ENCODE peak calls at places on chromosomes 6 and 20, in four cellular contexts. I is CD8-positive, alpha-beta memory T cell; O is neuronal stem cell; P is fibroblast of lung. N is an unnamed sample.

GRCh38 chr20:6489361-6490154 is 277.9 kb upstream of the BMP2 start:
- DNase-seq in I (no peak), O (no peak), P (peak), N (peak)

GRCh38 chr20:62805711-62806382 is 1.2 kb downstream of the OGFR start:
- DNase-seq in I (no peak), O (peak), P (no peak), N (no peak)

GRCh38 chr20:9515761-9516657 is 1.6 kb downstream of the LAMP5 start:
- DNase-seq in I (no peak), O (no peak), P (peak), N (no peak)

GRCh38 chr6:42692151-42692911 is 30.1 kb downstream of the PRPH2 start:
- DNase-seq in I (no peak), O (no peak), P (peak), N (no peak)

GRCh38 chr6:62042444-62042843 is 243.6 kb downstream of the KHDRBS2 start:
- DNase-seq in I (no peak), O (no peak), P (no peak), N (no peak)

GRCh38 chr6:84867521-84867920 is 103.1 kb upstream of the TBX18 start:
- DNase-seq in I (no peak), O (no peak), P (no peak), N (no peak)

GRCh38 chr6:157632821-157633220 is 190.2 kb upstream of the SNX9 start:
- DNase-seq in I (no peak), O (no peak), P (peak), N (no peak)

GRCh38 chr6:2765896-2766766 is 938 bp downstream of the WRNIP1 start:
- DNase-seq in I (peak), O (peak), P (peak), N (peak)

GRCh38 chr6:90346729-90347128 is 50.1 kb upstream of the BACH2 start:
- DNase-seq in I (no peak), O (no peak), P (no peak), N (no peak)

GRCh38 chr20:59705651-59706101 is 101.3 kb downstream of the PHACTR3 start:
- DNase-seq in I (no peak), O (no peak), P (no peak), N (no peak)

GRCh38 chr20:35395728-35396127 is 16.0 kb downstream of the UQCC1 start:
- DNase-seq in I (no peak), O (no peak), P (peak), N (no peak)
- H3K27ac ChIP-seq in I (no peak), O (no peak), P (peak), N (no peak)

GRCh38 chr6:40066372-40066771 is 132.1 kb upstream of the MOCS1 start:
- DNase-seq in I (no peak), O (no peak), P (no peak), N (no peak)
- H3K27ac ChIP-seq in I (no peak), O (no peak), P (no peak), N (no peak)

GRCh38 chr20:38255389-38255788 is 5.1 kb downstream of the KIAA1755 start:
- DNase-seq in I (no peak), O (no peak), P (peak), N (no peak)

GRCh38 chr20:38252292-38253288 is 7.9 kb downstream of the KIAA1755 start:
- DNase-seq in I (no peak), O (no peak), P (peak), N (no peak)

GRCh38 chr20:38256966-38257365 is 3.6 kb downstream of the KIAA1755 start:
- DNase-seq in I (no peak), O (no peak), P (no peak), N (no peak)

GRCh38 chr20:38258545-38259223 is 1.9 kb downstream of the KIAA1755 start:
- DNase-seq in I (no peak), O (no peak), P (no peak), N (peak)

DNA sequence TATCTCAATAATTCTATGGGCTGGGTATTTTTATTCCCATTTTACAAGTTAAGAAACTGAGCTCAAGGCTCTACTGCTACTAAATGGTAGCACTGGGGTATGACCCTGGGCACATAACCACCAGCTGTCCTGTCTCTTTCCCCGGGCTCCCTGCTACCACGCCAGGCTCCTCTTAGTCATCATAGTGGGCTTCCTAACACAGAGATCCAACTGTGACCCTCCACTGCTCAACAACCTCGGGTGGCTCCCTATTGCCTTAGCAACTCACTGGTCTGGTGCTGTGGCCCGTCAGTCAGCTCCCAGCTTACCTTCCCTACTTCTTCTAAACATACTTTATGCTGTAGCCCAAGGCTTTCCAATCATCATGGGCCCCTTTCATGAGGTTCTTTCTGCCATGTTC is 4.5 kb downstream of the KIAA1755 start:
- DNase-seq in I (no peak), O (no peak), P (no peak), N (no peak)
- H3K27ac ChIP-seq in I (no peak), O (no peak), P (no peak), N (no peak)

DNA sequence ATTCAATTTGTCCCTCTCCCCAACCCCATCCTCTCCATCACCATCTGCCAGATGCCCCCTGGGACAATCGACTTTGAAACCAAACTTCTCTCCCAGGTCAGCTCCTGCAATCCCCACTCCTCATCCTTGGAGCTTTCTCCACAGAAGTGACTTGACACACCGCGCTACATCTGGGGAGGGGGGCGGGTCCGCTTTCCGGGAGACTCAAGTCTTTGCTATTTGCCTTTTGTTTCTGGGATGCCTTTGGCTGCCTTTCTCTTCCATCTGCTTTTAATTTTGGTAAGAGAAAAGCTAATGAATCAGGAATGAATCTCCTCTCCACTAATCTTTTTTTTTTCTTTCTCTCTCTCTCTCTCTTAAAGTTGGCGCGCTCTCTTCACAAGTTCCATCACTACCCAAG is 749 bp upstream of the TPBG start:
- DNase-seq in I (no peak), O (peak), P (peak), N (no peak)
- H3K27ac ChIP-seq in I (no peak), O (peak), P (peak), N (no peak)

DNA sequence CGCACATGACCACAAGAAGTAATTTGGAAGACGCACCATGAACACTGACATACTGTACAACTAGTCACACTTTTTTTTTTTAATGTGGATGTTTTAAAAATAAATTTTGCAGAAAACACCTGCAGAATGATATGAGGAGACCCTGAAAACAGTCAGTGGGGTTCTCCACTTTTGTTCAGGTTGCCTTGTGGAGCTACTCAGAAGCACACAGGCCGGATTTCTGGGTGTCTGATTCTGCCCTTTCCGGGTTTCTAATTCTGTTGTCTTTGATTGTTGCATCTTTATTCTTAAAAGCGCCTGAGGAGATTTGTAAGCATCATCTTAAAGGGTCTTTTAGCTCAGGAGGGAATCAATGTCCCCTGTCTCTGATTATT is 74.5 kb downstream of the SSR1 start:
- DNase-seq in I (no peak), O (no peak), P (no peak), N (no peak)
- H3K27ac ChIP-seq in I (no peak), O (no peak), P (no peak), N (no peak)

GRCh38 chr6:52545050-52545843 is 31.6 kb downstream of the TRAM2 start:
- DNase-seq in I (no peak), O (no peak), P (peak), N (no peak)

GRCh38 chr6:52546678-52547077 is 30.2 kb downstream of the TRAM2 start:
- DNase-seq in I (no peak), O (no peak), P (no peak), N (no peak)

GRCh38 chr6:52545844-52546119 is 31.1 kb downstream of the TRAM2 start:
- DNase-seq in I (no peak), O (no peak), P (no peak), N (no peak)

GRCh38 chr6:52547647-52548352 is 29.1 kb downstream of the TRAM2 start:
- DNase-seq in I (no peak), O (no peak), P (peak), N (no peak)

DNA sequence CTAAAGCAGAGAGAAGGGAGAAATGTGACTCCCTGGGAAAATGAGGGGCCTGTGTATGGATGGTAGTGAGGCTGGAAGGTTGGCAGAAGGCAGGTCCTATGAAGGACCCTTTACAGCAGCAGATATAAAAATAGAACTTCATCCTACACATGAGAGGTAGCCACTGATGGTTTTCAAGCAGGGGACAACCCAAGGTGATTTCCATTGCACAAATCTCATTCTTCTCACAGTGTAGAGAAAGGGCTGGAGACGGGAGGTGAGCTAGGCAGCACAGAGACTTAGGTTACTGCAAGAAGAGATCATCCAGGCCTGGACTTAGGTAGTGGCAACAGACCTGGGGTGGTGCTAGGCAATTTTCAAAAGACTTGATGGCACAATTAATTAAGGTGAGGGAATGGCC is 30.7 kb downstream of the TRAM2 start:
- DNase-seq in I (no peak), O (no peak), P (no peak), N (no peak)
- H3K27ac ChIP-seq in I (no peak), O (no peak), P (peak), N (no peak)

GRCh38 chr6:79699606-79700005 is 68.5 kb downstream of the SH3BGRL2 start:
- DNase-seq in I (no peak), O (no peak), P (no peak), N (no peak)

GRCh38 chr6:79706527-79706926 is 75.4 kb downstream of the SH3BGRL2 start:
- DNase-seq in I (no peak), O (no peak), P (no peak), N (no peak)

GRCh38 chr6:79705456-79705995 is 74.4 kb downstream of the SH3BGRL2 start:
- DNase-seq in I (no peak), O (no peak), P (no peak), N (no peak)

GRCh38 chr6:79704200-79704599 is 73.1 kb downstream of the SH3BGRL2 start:
- DNase-seq in I (no peak), O (no peak), P (no peak), N (no peak)

DNA sequence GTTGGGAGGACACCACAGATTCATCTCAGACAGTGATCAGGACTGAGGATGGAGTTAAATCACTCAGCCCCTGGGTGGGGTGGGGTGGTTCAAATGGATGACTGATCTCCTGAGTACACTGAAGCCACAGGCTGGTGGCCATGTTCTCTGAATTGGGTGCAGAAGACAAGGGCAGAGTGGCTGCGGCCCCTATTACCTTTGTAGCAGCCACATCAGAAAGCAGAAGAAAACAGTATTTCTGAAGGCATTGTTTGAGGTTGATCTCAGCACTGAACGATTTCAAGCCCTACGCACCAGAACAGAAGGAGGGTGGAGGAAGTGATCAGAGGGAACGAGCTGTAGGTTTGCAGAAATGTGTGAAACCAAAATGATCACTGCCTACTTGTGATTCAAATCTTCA is 71.6 kb downstream of the SH3BGRL2 start:
- DNase-seq in I (no peak), O (no peak), P (no peak), N (no peak)
- H3K27ac ChIP-seq in I (no peak), O (no peak), P (no peak), N (no peak)

DNA sequence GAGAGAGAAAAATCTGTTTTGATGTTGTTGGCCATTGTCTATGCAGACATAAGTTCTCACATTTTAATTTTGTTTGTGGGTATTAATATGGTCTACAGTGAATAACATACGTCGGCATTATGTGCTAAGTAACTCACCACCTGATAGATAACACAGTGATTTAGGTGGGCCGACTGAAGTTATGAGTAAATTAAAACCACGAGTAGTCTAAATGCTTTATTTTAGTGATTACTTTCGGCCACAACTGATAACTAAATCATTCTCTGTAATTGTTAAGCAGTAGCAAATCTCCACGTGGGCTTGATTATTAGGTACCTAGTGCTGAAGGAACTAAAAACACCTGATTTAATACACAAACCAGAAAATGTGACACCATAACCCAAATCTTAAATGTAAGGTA is 1.2 kb downstream of the DOP1A start:
- DNase-seq in I (no peak), O (no peak), P (peak), N (no peak)
- H3K27ac ChIP-seq in I (peak), O (no peak), P (no peak), N (no peak)

GRCh38 chr20:53104889-53105288 is 132.7 kb downstream of the TSHZ2 start:
- DNase-seq in I (no peak), O (no peak), P (peak), N (no peak)

GRCh38 chr20:53100476-53100911 is 128.3 kb downstream of the TSHZ2 start:
- DNase-seq in I (no peak), O (peak), P (peak), N (no peak)

GRCh38 chr20:53103124-53103523 is 131.0 kb downstream of the TSHZ2 start:
- DNase-seq in I (no peak), O (no peak), P (no peak), N (no peak)

GRCh38 chr20:53099851-53100250 is 127.7 kb downstream of the TSHZ2 start:
- DNase-seq in I (no peak), O (peak), P (peak), N (no peak)

DNA sequence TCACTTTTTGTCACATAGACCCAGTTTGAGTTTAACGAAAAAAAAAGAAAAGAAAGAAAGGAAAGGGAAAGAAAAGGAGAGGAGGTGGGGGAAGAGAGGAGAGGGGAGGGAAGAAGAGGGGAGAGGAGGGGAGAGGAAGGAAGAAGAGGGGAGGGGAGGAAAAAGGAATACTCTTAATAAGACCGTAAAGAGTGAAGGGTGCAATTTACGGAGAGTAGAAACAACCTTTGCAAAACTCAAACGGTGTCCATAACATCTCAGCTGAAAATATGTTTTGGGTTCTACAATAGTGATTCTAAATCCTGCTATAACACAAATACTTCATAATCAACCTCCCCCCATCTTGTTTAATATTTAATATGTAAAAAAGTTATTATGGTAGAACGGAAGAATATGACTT is 130.2 kb downstream of the TSHZ2 start:
- DNase-seq in I (no peak), O (no peak), P (no peak), N (no peak)
- H3K27ac ChIP-seq in I (no peak), O (no peak), P (no peak), N (no peak)

GRCh38 chr6:133169901-133170300 is 71.3 kb upstream of the EYA4 start:
- DNase-seq in I (no peak), O (no peak), P (no peak), N (no peak)

GRCh38 chr6:133165235-133165634 is 75.9 kb upstream of the EYA4 start:
- DNase-seq in I (no peak), O (no peak), P (no peak), N (no peak)

GRCh38 chr6:133171989-133172604 is 69.1 kb upstream of the EYA4 start:
- DNase-seq in I (no peak), O (no peak), P (no peak), N (no peak)

GRCh38 chr6:133170602-133171001 is 70.6 kb upstream of the EYA4 start:
- DNase-seq in I (no peak), O (no peak), P (no peak), N (no peak)

GRCh38 chr6:133166706-133167105 is 74.5 kb upstream of the EYA4 start:
- DNase-seq in I (no peak), O (no peak), P (peak), N (no peak)
- H3K27ac ChIP-seq in I (no peak), O (no peak), P (no peak), N (no peak)